ENCODE peak calls at places on chromosomes 6 and 20, in seven cellular contexts. One of them, this sample, is unnamed.

GRCh38 chr20:22074635-22075034 is 369.2 kb downstream of the PAX1 start:
- DNase-seq in H1: no peak
- DNase-seq in IMR-90: no peak
- DNase-seq in mesenchymal stem cell: no peak
- DNase-seq in mesendoderm: no peak
- DNase-seq in neuronal stem cell: no peak
- DNase-seq in H9: no peak
- DNase-seq in this sample: no peak

GRCh38 chr6:49935387-49935786 is 28.6 kb downstream of the DEFB114 start:
- DNase-seq in neuronal stem cell: no peak
- DNase-seq in IMR-90: no peak
- DNase-seq in H9: no peak
- DNase-seq in mesendoderm: no peak
- DNase-seq in H1: no peak
- DNase-seq in mesenchymal stem cell: no peak
- DNase-seq in this sample: no peak

GRCh38 chr6:81589465-81590313 is 162.8 kb downstream of the TENT5A start:
- DNase-seq in IMR-90: no peak
- DNase-seq in neuronal stem cell: no peak
- DNase-seq in mesendoderm: no peak
- DNase-seq in mesenchymal stem cell: no peak
- DNase-seq in H1: no peak
- DNase-seq in H9: no peak
- DNase-seq in this sample: no peak

GRCh38 chr20:10649817-10650200 is 24.0 kb downstream of the JAG1 start:
- DNase-seq in mesenchymal stem cell: peak
- DNase-seq in neuronal stem cell: no peak
- DNase-seq in H9: no peak
- DNase-seq in IMR-90: no peak
- DNase-seq in mesendoderm: no peak
- DNase-seq in H1: no peak
- DNase-seq in this sample: no peak

GRCh38 chr6:90464507-90464906 is 122.4 kb downstream of the MAP3K7 start:
- DNase-seq in H1: no peak
- DNase-seq in neuronal stem cell: no peak
- DNase-seq in H9: no peak
- DNase-seq in mesenchymal stem cell: no peak
- DNase-seq in IMR-90: no peak
- DNase-seq in mesendoderm: no peak
- DNase-seq in this sample: no peak

GRCh38 chr20:35539756-35540212 is 2.1 kb upstream of the ERGIC3 start:
- DNase-seq in neuronal stem cell: peak
- DNase-seq in IMR-90: no peak
- DNase-seq in H1: no peak
- DNase-seq in H9: peak
- DNase-seq in mesendoderm: peak
- DNase-seq in mesenchymal stem cell: peak
- DNase-seq in this sample: peak

GRCh38 chr20:62724692-62725595 is 16.3 kb downstream of the NTSR1 start:
- DNase-seq in mesendoderm: no peak
- DNase-seq in H1: no peak
- DNase-seq in mesenchymal stem cell: no peak
- DNase-seq in neuronal stem cell: no peak
- DNase-seq in H9: no peak
- DNase-seq in IMR-90: no peak
- DNase-seq in this sample: no peak

GRCh38 chr6:81451787-81452186 is 300.7 kb downstream of the TENT5A start:
- DNase-seq in neuronal stem cell: peak
- DNase-seq in H1: no peak
- DNase-seq in mesendoderm: peak
- DNase-seq in mesenchymal stem cell: peak
- DNase-seq in IMR-90: peak
- DNase-seq in H9: no peak
- DNase-seq in this sample: peak

GRCh38 chr20:50710492-50711063 is 19.2 kb upstream of the RIPOR3 start:
- DNase-seq in IMR-90: peak
- DNase-seq in mesendoderm: no peak
- DNase-seq in H1: no peak
- DNase-seq in neuronal stem cell: no peak
- DNase-seq in H9: no peak
- DNase-seq in mesenchymal stem cell: peak
- DNase-seq in this sample: peak

GRCh38 chr6:151175924-151176445 is 63.8 kb upstream of the AKAP12 start:
- DNase-seq in neuronal stem cell: no peak
- DNase-seq in mesendoderm: peak
- DNase-seq in H1: no peak
- DNase-seq in IMR-90: no peak
- DNase-seq in H9: peak
- DNase-seq in mesenchymal stem cell: no peak
- DNase-seq in this sample: no peak
- H2BK5ac ChIP-seq in neuronal stem cell: no peak
- H2BK5ac ChIP-seq in mesendoderm: no peak
- H2BK5ac ChIP-seq in H1: no peak
- H2BK5ac ChIP-seq in IMR-90: no peak
- H2BK5ac ChIP-seq in H9: no peak
- H2BK5ac ChIP-seq in mesenchymal stem cell: no peak
- H2BK5ac ChIP-seq in this sample: no peak

GRCh38 chr6:137044366-137045220 is at the start of gene IL20RA:
- DNase-seq in IMR-90: no peak
- DNase-seq in H9: peak
- DNase-seq in H1: no peak
- DNase-seq in neuronal stem cell: peak
- DNase-seq in mesenchymal stem cell: peak
- DNase-seq in mesendoderm: peak
- DNase-seq in this sample: peak
- H3K4me2 ChIP-seq in IMR-90: peak
- H3K4me2 ChIP-seq in H9: peak
- H3K4me2 ChIP-seq in H1: peak
- H3K4me2 ChIP-seq in neuronal stem cell: peak
- H3K4me2 ChIP-seq in mesenchymal stem cell: peak
- H3K4me2 ChIP-seq in mesendoderm: peak
- H3K4me2 ChIP-seq in this sample: peak

GRCh38 chr20:824916-825315 is 8.6 kb upstream of the FAM110A start:
- DNase-seq in neuronal stem cell: no peak
- DNase-seq in H1: no peak
- DNase-seq in mesendoderm: no peak
- DNase-seq in H9: no peak
- DNase-seq in IMR-90: no peak
- DNase-seq in mesenchymal stem cell: no peak
- DNase-seq in this sample: no peak

GRCh38 chr20:824490-824889 is 9.0 kb upstream of the FAM110A start:
- DNase-seq in H1: no peak
- DNase-seq in mesendoderm: no peak
- DNase-seq in neuronal stem cell: no peak
- DNase-seq in IMR-90: no peak
- DNase-seq in mesenchymal stem cell: no peak
- DNase-seq in H9: no peak
- DNase-seq in this sample: no peak

GRCh38 chr20:828987-829386 is 4.5 kb upstream of the FAM110A start:
- DNase-seq in neuronal stem cell: no peak
- DNase-seq in H1: no peak
- DNase-seq in H9: no peak
- DNase-seq in IMR-90: no peak
- DNase-seq in mesenchymal stem cell: no peak
- DNase-seq in mesendoderm: no peak
- DNase-seq in this sample: peak

GRCh38 chr20:825710-826421 is 7.6 kb upstream of the FAM110A start:
- DNase-seq in H1: no peak
- DNase-seq in IMR-90: peak
- DNase-seq in H9: no peak
- DNase-seq in neuronal stem cell: no peak
- DNase-seq in mesenchymal stem cell: no peak
- DNase-seq in mesendoderm: no peak
- DNase-seq in this sample: no peak

DNA sequence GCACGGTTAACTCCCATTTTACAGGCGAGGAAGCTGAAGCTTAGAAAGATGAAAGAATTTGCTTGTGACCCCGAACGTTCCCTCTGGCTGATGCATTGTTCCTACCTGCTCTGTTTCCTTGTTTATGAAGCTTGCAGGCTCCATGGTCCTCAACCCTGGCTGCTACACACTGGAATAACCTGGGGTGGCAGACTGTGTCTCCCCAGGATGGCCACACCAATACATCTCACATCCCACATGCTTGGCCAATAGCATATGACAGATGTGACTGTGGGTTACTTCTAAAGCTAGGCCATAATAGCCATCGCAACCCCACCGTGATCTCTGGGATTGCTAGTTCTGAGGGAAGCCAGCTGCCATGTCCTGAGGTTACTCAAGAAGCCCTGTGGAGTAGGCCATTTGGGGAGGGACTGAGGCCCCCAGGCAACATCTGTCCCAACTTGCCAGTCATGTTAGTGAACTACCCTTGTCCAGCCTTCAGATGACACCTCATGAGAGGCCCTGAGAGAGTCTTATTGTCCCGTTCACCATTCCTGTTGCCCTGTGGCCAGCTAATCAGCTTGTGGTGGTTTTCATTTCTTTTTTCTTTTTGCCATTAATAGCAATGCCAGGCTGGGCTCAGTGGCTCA is 6.7 kb upstream of the FAM110A start:
- DNase-seq in mesenchymal stem cell: no peak
- DNase-seq in H9: no peak
- DNase-seq in mesendoderm: no peak
- DNase-seq in IMR-90: no peak
- DNase-seq in neuronal stem cell: no peak
- DNase-seq in H1: no peak
- DNase-seq in this sample: peak
- H3K9ac ChIP-seq in mesenchymal stem cell: no peak
- H3K9ac ChIP-seq in H9: no peak
- H3K9ac ChIP-seq in mesendoderm: no peak
- H3K9ac ChIP-seq in IMR-90: no peak
- H3K9ac ChIP-seq in neuronal stem cell: no peak
- H3K9ac ChIP-seq in H1: no peak
- H3K9ac ChIP-seq in this sample: no peak

GRCh38 chr6:134007077-134007476 is 45.3 kb downstream of the SLC2A12 start:
- DNase-seq in neuronal stem cell: no peak
- DNase-seq in mesendoderm: no peak
- DNase-seq in mesenchymal stem cell: no peak
- DNase-seq in H1: no peak
- DNase-seq in IMR-90: no peak
- DNase-seq in H9: no peak
- DNase-seq in this sample: no peak
- H2BK5ac ChIP-seq in neuronal stem cell: no peak
- H2BK5ac ChIP-seq in mesendoderm: no peak
- H2BK5ac ChIP-seq in mesenchymal stem cell: no peak
- H2BK5ac ChIP-seq in H1: no peak
- H2BK5ac ChIP-seq in IMR-90: no peak
- H2BK5ac ChIP-seq in H9: no peak
- H2BK5ac ChIP-seq in this sample: no peak

GRCh38 chr6:34340394-34340793 is 52.1 kb downstream of the NUDT3 start:
- DNase-seq in mesenchymal stem cell: no peak
- DNase-seq in IMR-90: no peak
- DNase-seq in H9: no peak
- DNase-seq in H1: no peak
- DNase-seq in neuronal stem cell: no peak
- DNase-seq in mesendoderm: no peak
- DNase-seq in this sample: no peak

GRCh38 chr6:34339971-34340370 is 52.5 kb downstream of the NUDT3 start:
- DNase-seq in mesenchymal stem cell: no peak
- DNase-seq in H1: no peak
- DNase-seq in mesendoderm: peak
- DNase-seq in neuronal stem cell: no peak
- DNase-seq in H9: no peak
- DNase-seq in IMR-90: no peak
- DNase-seq in this sample: no peak

GRCh38 chr6:34338377-34338776 is 54.1 kb downstream of the NUDT3 start:
- DNase-seq in IMR-90: no peak
- DNase-seq in H1: no peak
- DNase-seq in mesendoderm: no peak
- DNase-seq in neuronal stem cell: no peak
- DNase-seq in H9: no peak
- DNase-seq in mesenchymal stem cell: no peak
- DNase-seq in this sample: no peak

GRCh38 chr6:34338811-34339210 is 53.7 kb downstream of the NUDT3 start:
- DNase-seq in mesenchymal stem cell: no peak
- DNase-seq in neuronal stem cell: no peak
- DNase-seq in mesendoderm: no peak
- DNase-seq in H9: no peak
- DNase-seq in IMR-90: no peak
- DNase-seq in H1: no peak
- DNase-seq in this sample: no peak

DNA sequence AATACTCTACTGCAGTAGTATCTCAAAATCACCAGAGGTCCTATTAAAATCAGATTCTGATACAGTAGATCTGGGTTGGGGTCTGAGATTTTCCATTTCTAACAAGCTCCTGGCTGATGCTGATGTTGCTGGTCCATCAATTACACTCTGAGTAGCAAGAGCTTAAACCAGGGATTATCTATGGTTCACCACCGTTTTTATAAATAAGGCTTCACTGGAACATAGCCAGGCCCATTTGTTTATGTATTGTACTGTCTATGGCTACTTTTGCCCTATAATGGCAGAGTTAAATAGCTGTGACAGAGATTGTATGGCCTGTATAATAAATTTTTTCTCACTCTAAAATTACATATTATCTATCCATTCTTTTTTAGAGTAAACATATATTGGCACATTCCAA is 53.0 kb downstream of the NUDT3 start:
- DNase-seq in mesendoderm: no peak
- DNase-seq in neuronal stem cell: no peak
- DNase-seq in H1: no peak
- DNase-seq in H9: no peak
- DNase-seq in mesenchymal stem cell: peak
- DNase-seq in IMR-90: no peak
- DNase-seq in this sample: no peak
- H3K4me2 ChIP-seq in mesendoderm: no peak
- H3K4me2 ChIP-seq in neuronal stem cell: no peak
- H3K4me2 ChIP-seq in H1: no peak
- H3K4me2 ChIP-seq in H9: no peak
- H3K4me2 ChIP-seq in mesenchymal stem cell: no peak
- H3K4me2 ChIP-seq in IMR-90: no peak
- H3K4me2 ChIP-seq in this sample: no peak

DNA sequence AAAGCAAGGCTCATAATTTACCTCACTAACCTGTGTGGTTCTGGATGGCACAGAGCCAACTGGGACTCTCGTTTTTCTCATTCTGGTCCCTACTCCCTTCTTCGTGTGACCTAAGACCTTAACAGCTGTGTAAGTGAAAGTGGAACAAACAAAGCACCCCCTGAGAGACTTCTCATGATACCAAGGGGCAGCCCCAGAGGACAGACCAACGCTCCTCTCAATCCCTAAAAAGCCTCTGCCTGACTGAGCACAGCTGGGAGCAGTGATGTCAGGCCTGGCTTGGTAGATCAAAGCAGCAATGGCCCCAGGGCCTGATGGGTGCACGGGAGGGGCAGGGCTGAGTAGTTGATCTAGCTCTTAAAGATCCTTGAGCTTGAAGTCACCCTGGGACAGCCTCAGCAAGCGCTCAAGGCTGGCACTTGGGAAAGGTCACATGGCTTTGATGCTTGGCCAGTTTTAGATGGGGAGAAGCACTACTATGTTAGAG is 16.2 kb upstream of the TGM2 start:
- DNase-seq in H1: no peak
- DNase-seq in IMR-90: no peak
- DNase-seq in neuronal stem cell: no peak
- DNase-seq in mesendoderm: no peak
- DNase-seq in mesenchymal stem cell: no peak
- DNase-seq in H9: no peak
- DNase-seq in this sample: peak
- H3K9ac ChIP-seq in H1: no peak
- H3K9ac ChIP-seq in IMR-90: no peak
- H3K9ac ChIP-seq in neuronal stem cell: no peak
- H3K9ac ChIP-seq in mesendoderm: no peak
- H3K9ac ChIP-seq in mesenchymal stem cell: no peak
- H3K9ac ChIP-seq in H9: no peak
- H3K9ac ChIP-seq in this sample: no peak

This sample was measured in trophoblast cell.